ENCODE peak calls at places on chromosomes 1 and 21, in four cellular contexts. U is stimulated activated CD4-positive, alpha-beta T cell treated with anti-CD3 and anti-CD28 coated beads, Interleukin-2, amount 100 ng/mL, for 48 hours; O is H7; W is neural crest cell. B is an unnamed sample.

GRCh38 chr1:245946905-245947304 is 560.2 kb downstream of the SMYD3 start:
- DNase-seq in U (no peak), W (no peak), O (no peak), B (no peak)

GRCh38 chr1:150548632-150549495 is at the start of gene ADAMTSL4:
- DNase-seq in O (peak), U (no peak), W (peak), B (peak)

GRCh38 chr1:21308330-21308729 is 18.1 kb upstream of the ECE1 start:
- DNase-seq in O (no peak), W (no peak), U (no peak), B (no peak)

GRCh38 chr1:223422911-223423310 is 29.7 kb downstream of the CCDC185 start:
- DNase-seq in U (no peak), O (no peak), W (no peak), B (no peak)

GRCh38 chr1:182657026-182657425 is 27.4 kb downstream of the RGS8 start:
- DNase-seq in U (no peak), W (no peak), O (no peak), B (no peak)

GRCh38 chr1:5129746-5130355 is 475.4 kb downstream of the AJAP1 start:
- DNase-seq in W (no peak), U (no peak), O (no peak), B (no peak)

GRCh38 chr1:93526431-93526830 is 78.5 kb downstream of the FNBP1L start:
- DNase-seq in U (no peak), W (no peak), O (no peak), B (no peak)

GRCh38 chr1:234206651-234207284 is 166.5 kb upstream of the COA6 start:
- DNase-seq in W (no peak), U (no peak), O (no peak), B (no peak)

GRCh38 chr1:228650141-228650540 is 85.1 kb upstream of the RHOU start:
- DNase-seq in U (no peak), W (no peak), O (peak), B (no peak)

GRCh38 chr1:14149431-14149830 is 449.1 kb upstream of the KAZN start:
- DNase-seq in O (peak), U (no peak), W (no peak), B (no peak)

GRCh38 chr1:23593042-23593521 is 33.8 kb upstream of the ID3 start:
- DNase-seq in U (no peak), O (no peak), W (no peak), B (peak)

GRCh38 chr1:179269071-179269470 is 24.5 kb upstream of the SOAT1 start:
- DNase-seq in W (no peak), U (no peak), O (no peak), B (no peak)

GRCh38 chr1:208475951-208476824 is 232.0 kb upstream of the PLXNA2 start:
- DNase-seq in U (no peak), O (peak), W (no peak), B (no peak)

GRCh38 chr21:35057428-35057827 is 8.3 kb upstream of the RUNX1 start:
- DNase-seq in W (no peak), U (no peak), O (no peak), B (no peak)

GRCh38 chr21:42614391-42614790 is 39.0 kb upstream of the PDE9A start:
- DNase-seq in W (no peak), O (no peak), U (peak), B (no peak)

GRCh38 chr1:220726634-220727033 is 21.5 kb upstream of the MTARC2 start:
- DNase-seq in O (peak), W (no peak), U (no peak), B (no peak)

GRCh38 chr1:14946567-14947285 is 206.8 kb upstream of the TMEM51 start:
- DNase-seq in U (no peak), W (no peak), O (no peak), B (no peak)

GRCh38 chr1:229194096-229194495 is 76.8 kb upstream of the RAB4A start:
- DNase-seq in W (no peak), U (no peak), O (no peak), B (no peak)

GRCh38 chr1:181423301-181423918 is 59.9 kb upstream of the CACNA1E start:
- DNase-seq in O (peak), W (peak), U (peak), B (peak)

GRCh38 chr21:30044447-30045064 is 104.8 kb upstream of the GRIK1 start:
- DNase-seq in W (peak), O (no peak), U (peak), B (no peak)

GRCh38 chr1:37549341-37549740 is 4.8 kb downstream of the SNIP1 start:
- DNase-seq in U (no peak), O (no peak), W (no peak), B (no peak)

B was measured in DMS153.